ENCODE peak calls at places on chromosome 21, in five cellular contexts. P is GM23338, C is Panc1, F is K562, A is spleen. T is an unnamed sample.

GRCh38 chr21:42122398-42122797 is 51.3 kb downstream of the UMODL1 start:
- DNase-seq in P (no peak), A (no peak), C (no peak), F (no peak), T (no peak)

GRCh38 chr21:41763398-41763931 is 3.4 kb downstream of the RIPK4 start:
- DNase-seq in P (peak; percentile 72), A (peak; percentile 68), F (no peak), C (no peak), T (no peak)

GRCh38 chr21:33230518-33231324 is 983 bp downstream of the IFNAR2 start:
- DNase-seq in F (peak; percentile 71), P (peak; percentile 86), C (no peak), A (peak; percentile 92), T (no peak)

GRCh38 chr21:42127164-42128125 is 56.3 kb downstream of the UMODL1 start:
- DNase-seq in C (no peak), A (peak; percentile 37), P (no peak), F (no peak), T (no peak)

GRCh38 chr21:23694396-23694795 is 1912.9 kb downstream of the MRPL39 start:
- DNase-seq in P (no peak), A (no peak), F (no peak), C (no peak), T (no peak)

GRCh38 chr21:34630536-34631143 is 15.7 kb upstream of the RCAN1 start:
- DNase-seq in A (no peak), P (peak; percentile 70), C (peak; percentile 42), F (peak; percentile 78), T (no peak)

GRCh38 chr21:41778974-41779600 is 12.2 kb upstream of the RIPK4 start:
- DNase-seq in A (no peak), F (peak; percentile 12), C (no peak), P (peak; percentile 83), T (peak; percentile 53)

GRCh38 chr21:42309753-42310213 is 5.4 kb downstream of the TFF3 start:
- DNase-seq in F (peak; percentile 65), C (peak; percentile 12), A (peak; percentile 90), P (peak; percentile 84), T (peak; percentile 75)

GRCh38 chr21:37338671-37339526 is 27.7 kb upstream of the DYRK1A start:
- DNase-seq in F (peak; percentile 89), A (no peak), P (no peak), C (peak; percentile 84), T (no peak)

GRCh38 chr21:37821791-37822450 is 94.3 kb downstream of the KCNJ6 start:
- DNase-seq in C (no peak), A (no peak), P (no peak), F (no peak), T (no peak)

GRCh38 chr21:41715649-41716321 is 51.1 kb downstream of the RIPK4 start:
- DNase-seq in F (no peak), P (peak; percentile 51), A (no peak), C (no peak), T (no peak)

GRCh38 chr21:42656872-42657271 is 3.5 kb downstream of the PDE9A start:
- DNase-seq in P (no peak), F (no peak), A (peak; percentile 59), C (no peak), T (no peak)

GRCh38 chr21:28770867-28771661 is 221.6 kb downstream of the LTN1 start:
- DNase-seq in A (no peak), F (no peak), C (no peak), P (no peak), T (no peak)

GRCh38 chr21:34924194-34924593 is 124.9 kb downstream of the RUNX1 start:
- DNase-seq in C (no peak), A (no peak), P (no peak), F (no peak), T (no peak)

GRCh38 chr21:44010429-44010828 is 1.7 kb upstream of the TRAPPC10 start:
- DNase-seq in P (peak; percentile 70), F (peak; percentile 68), A (no peak), C (no peak), T (no peak)

GRCh38 chr21:34795152-34796141 is 126.7 kb downstream of the CLIC6 start:
- DNase-seq in P (no peak), C (no peak), A (no peak), F (no peak), T (peak; percentile 38)

GRCh38 chr21:19507682-19508260 is 1104.2 kb upstream of the TMPRSS15 start:
- DNase-seq in A (no peak), P (peak; percentile 65), F (peak; percentile 26), C (no peak), T (no peak)

GRCh38 chr21:29649370-29649963 is 290.3 kb downstream of the GRIK1 start:
- DNase-seq in F (peak; percentile 96), C (no peak), A (no peak), P (no peak), T (no peak)

GRCh38 chr21:34034369-34035014 is 38.9 kb upstream of the MRPS6 start:
- DNase-seq in A (no peak), F (peak; percentile 17), C (no peak), P (peak; percentile 23), T (no peak)

DNA sequence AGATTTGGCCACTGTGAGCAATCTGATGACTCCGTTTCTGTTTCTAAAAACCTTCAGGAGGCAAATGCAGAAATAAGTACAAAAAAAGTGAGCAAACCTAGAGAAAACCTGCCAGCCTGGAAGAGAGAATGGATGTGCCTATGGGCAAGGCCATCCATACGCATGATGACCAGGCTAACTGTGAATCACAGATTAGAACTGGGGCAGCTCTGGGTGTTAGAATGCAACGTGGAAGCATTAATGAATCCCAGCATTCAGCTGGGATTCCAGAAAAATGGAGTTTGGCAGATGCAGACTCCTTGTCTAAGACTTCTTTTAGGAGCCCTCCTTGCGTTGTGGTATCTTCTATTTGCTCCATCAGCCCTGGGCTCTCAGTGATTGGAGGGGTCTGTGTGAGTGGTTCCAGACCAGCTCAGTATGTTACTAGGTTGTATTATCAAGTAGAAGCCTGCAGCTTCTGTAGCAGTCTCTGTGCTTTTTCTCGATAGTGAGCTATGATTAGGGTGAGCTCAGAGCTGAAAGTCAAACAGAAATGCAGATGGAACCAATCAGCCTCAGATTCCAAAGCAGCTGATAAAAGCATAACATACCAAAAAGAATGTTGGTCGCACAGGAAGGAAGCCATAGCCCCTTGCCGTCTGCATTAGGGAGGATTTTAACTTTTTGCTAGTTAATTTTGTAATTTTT is 154.0 kb downstream of the PSMG1 start:
- DNase-seq in P (no peak), F (no peak), A (no peak), C (no peak), T (no peak)
- TF ChIP-seq POLR2AphosphoS5 in P (no peak), F (no peak), A (no peak), C (no peak), T (no peak)

DNA sequence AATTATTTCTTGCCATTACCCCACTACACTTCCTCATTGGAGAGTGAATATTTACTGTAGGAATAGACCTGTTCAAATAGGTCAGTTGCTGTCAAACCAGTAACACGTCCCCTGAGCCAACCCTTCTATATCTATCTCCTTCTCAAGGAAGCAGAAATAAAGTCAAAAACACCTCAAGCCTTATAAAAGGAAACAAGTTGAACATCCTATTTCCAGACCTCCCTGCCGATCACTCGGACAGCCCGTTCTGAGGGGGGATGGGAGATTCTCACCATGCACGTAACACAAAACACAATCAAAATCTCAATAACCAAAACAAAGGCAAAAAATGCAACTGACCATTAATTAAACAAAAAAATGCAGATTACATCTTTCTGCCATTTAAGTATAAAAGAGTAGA is 121.5 kb upstream of the KRTAP19-8 start:
- DNase-seq in F (no peak), C (no peak), A (no peak), P (no peak), T (no peak)
- H3K27ac ChIP-seq in F (no peak overlapping the region), C (no peak overlapping the region), A (no peak overlapping the region), P (peak overlapping the region; percentile 87), T (no peak overlapping the region)

GRCh38 chr21:39610705-39611104 is 2.0 kb upstream of the B3GALT5 start:
- DNase-seq in A (no peak), F (no peak), C (no peak), P (peak; percentile 88), T (no peak)
- TF ChIP-seq POLR2AphosphoS5 in A (no peak), F (no peak), C (no peak), P (no peak), T (no peak)

GRCh38 chr21:45641480-45642035 is 2.0 kb upstream of the PCBP3 start:
- DNase-seq in F (no peak), C (no peak), A (peak; percentile 84), P (peak; percentile 29), T (no peak)
- H3K27ac ChIP-seq in F (no peak overlapping the region), C (no peak overlapping the region), A (peak overlapping the region; percentile 58), P (no peak overlapping the region), T (peak overlapping the region; percentile 20)

T was measured in stomach.